ENCODE peak calls at places on chromosomes 12 and 14, in seven cellular contexts. U, O, W, S, Q, M and Z are unnamed samples.

GRCh38 chr12:40970320-40970907 is 217.7 kb upstream of the PDZRN4 start:
- DNase-seq in O (no peak), Q (no peak), S (no peak), U (no peak), W (no peak), M (no peak), Z (peak)

GRCh38 chr12:104680506-104680905 is 223.8 kb downstream of the CHST11 start:
- DNase-seq in Q (no peak), W (no peak), O (peak), M (no peak), S (no peak), U (no peak), Z (peak)

GRCh38 chr14:90272523-90272922 is 16.2 kb downstream of the PSMC1 start:
- DNase-seq in O (no peak), M (no peak), W (no peak), Q (no peak), S (no peak), U (no peak), Z (peak)

GRCh38 chr12:107631715-107632114 is 53.9 kb upstream of the PWP1 start:
- DNase-seq in W (no peak), O (no peak), M (no peak), S (no peak), Q (no peak), U (no peak), Z (no peak)

GRCh38 chr14:54660712-54661111 is 93.8 kb downstream of the SAMD4A start:
- DNase-seq in S (no peak), M (no peak), Q (no peak), W (no peak), O (no peak), U (no peak), Z (no peak)

GRCh38 chr12:49198431-49199155 is 9.7 kb upstream of the TUBA1A start:
- DNase-seq in S (no peak), Q (peak), O (no peak), U (peak), W (peak), M (peak), Z (peak)

GRCh38 chr12:70741266-70741665 is 104.0 kb upstream of the PTPRB start:
- DNase-seq in U (no peak), O (no peak), S (no peak), M (no peak), W (no peak), Q (peak), Z (no peak)

GRCh38 chr14:64800000-64800399 is 79.7 kb downstream of the SPTB start:
- DNase-seq in U (peak), Q (peak), W (peak), S (no peak), M (peak), O (no peak), Z (peak)

GRCh38 chr12:80598004-80598606 is 109.3 kb upstream of the MYF6 start:
- DNase-seq in W (no peak), Q (peak), M (no peak), U (peak), S (no peak), O (no peak), Z (peak)

GRCh38 chr14:51310453-51311074 is 70.5 kb downstream of the TMX1 start:
- DNase-seq in Q (peak), U (peak), S (no peak), M (no peak), O (no peak), W (peak), Z (peak)

GRCh38 chr12:54374555-54375257 is 9.8 kb downstream of the ZNF385A start:
- DNase-seq in O (no peak), S (no peak), M (peak), W (peak), Q (no peak), U (no peak), Z (no peak)

GRCh38 chr14:22848391-22849164 is 12.2 kb downstream of the MMP14 start:
- DNase-seq in W (peak), U (peak), O (no peak), S (no peak), Q (peak), M (no peak), Z (peak)

GRCh38 chr14:105890474-105891220 is 364.3 kb downstream of the TMEM121 start:
- DNase-seq in O (no peak), S (no peak), Q (no peak), M (no peak), U (no peak), W (no peak), Z (no peak)

GRCh38 chr14:53002576-53002975 is 51.7 kb upstream of the FERMT2 start:
- DNase-seq in M (no peak), W (no peak), U (no peak), O (no peak), Q (peak), S (no peak), Z (no peak)

GRCh38 chr14:102503576-102504224 is 5.9 kb downstream of the ANKRD9 start:
- DNase-seq in M (no peak), W (no peak), Q (no peak), U (no peak), O (no peak), S (no peak), Z (peak)

GRCh38 chr12:83954939-83955601 is 957.5 kb downstream of the SLC6A15 start:
- DNase-seq in S (no peak), M (no peak), O (no peak), Q (peak), W (no peak), U (no peak), Z (no peak)

GRCh38 chr14:101077511-101078074 is 174.1 kb upstream of the RTL1 start:
- DNase-seq in M (no peak), W (peak), U (no peak), Q (peak), S (no peak), O (no peak), Z (peak)

GRCh38 chr14:85129907-85130306 is 400.0 kb upstream of the FLRT2 start:
- DNase-seq in W (no peak), M (no peak), S (no peak), Q (no peak), O (no peak), U (no peak), Z (no peak)

GRCh38 chr14:103186894-103187586 is 63.8 kb downstream of the TNFAIP2 start:
- DNase-seq in U (no peak), O (no peak), Q (no peak), S (no peak), W (no peak), M (no peak), Z (no peak)

GRCh38 chr14:79949906-79950305 is 261.4 kb downstream of the DIO2 start:
- DNase-seq in S (no peak), Q (no peak), O (no peak), U (no peak), W (no peak), M (no peak), Z (no peak)

GRCh38 chr12:75994069-75994740 is 37.4 kb downstream of the PHLDA1 start:
- DNase-seq in S (no peak), W (no peak), Q (no peak), M (no peak), O (no peak), U (no peak), Z (no peak)

GRCh38 chr14:93525691-93526451 is 95.1 kb downstream of the UNC79 start:
- DNase-seq in Q (peak), S (no peak), W (no peak), O (no peak), U (peak), M (no peak), Z (no peak)

GRCh38 chr12:76303989-76304460 is 44.2 kb downstream of the BBS10 start:
- DNase-seq in M (no peak), U (no peak), W (no peak), O (peak), S (no peak), Q (no peak), Z (no peak)

GRCh38 chr14:52413729-52414453 is 99.8 kb downstream of the PTGER2 start:
- DNase-seq in M (no peak), S (peak), Q (peak), W (no peak), O (no peak), U (peak), Z (no peak)

GRCh38 chr12:117481470-117481869 is 120.0 kb upstream of the NOS1 start:
- DNase-seq in U (no peak), W (no peak), Q (no peak), M (no peak), S (no peak), O (no peak), Z (no peak)

GRCh38 chr12:107440596-107440995 is 245.0 kb upstream of the PWP1 start:
- DNase-seq in O (no peak), W (no peak), M (no peak), Q (no peak), U (no peak), S (no peak), Z (no peak)

GRCh38 chr12:69511469-69511868 is 41.3 kb downstream of the FRS2 start:
- DNase-seq in S (no peak), O (no peak), Q (no peak), W (no peak), U (no peak), M (no peak), Z (no peak)

GRCh38 chr12:43057561-43057960 is 468.0 kb upstream of the PRICKLE1 start:
- DNase-seq in U (peak), Q (peak), S (no peak), O (no peak), M (no peak), W (peak), Z (no peak)

GRCh38 chr12:64625243-64626077 is 15.2 kb downstream of the RASSF3 start:
- DNase-seq in W (no peak), Q (peak), M (no peak), O (no peak), U (peak), S (peak), Z (peak)

GRCh38 chr12:123268850-123269249 is 2.8 kb downstream of the CDK2AP1 start:
- DNase-seq in S (no peak), W (no peak), M (no peak), O (no peak), Q (no peak), U (no peak), Z (no peak)

GRCh38 chr14:85461432-85462133 is 68.4 kb upstream of the FLRT2 start:
- DNase-seq in Q (no peak), S (no peak), U (no peak), W (no peak), M (no peak), O (no peak), Z (no peak)

GRCh38 chr14:92578511-92578910 is 64.9 kb downstream of the RIN3 start:
- DNase-seq in M (no peak), O (no peak), Q (peak), W (no peak), U (peak), S (no peak), Z (no peak)

GRCh38 chr14:85556263-85556662 is 26.3 kb downstream of the FLRT2 start:
- DNase-seq in S (no peak), U (no peak), W (no peak), Q (no peak), O (no peak), M (no peak), Z (no peak)

GRCh38 chr12:124026755-124027745 is 54.0 kb downstream of the ZNF664 start:
- DNase-seq in Q (no peak), W (no peak), M (no peak), S (no peak), U (peak), O (no peak), Z (peak)

GRCh38 chr14:32667287-32667686 is 271.4 kb upstream of the NPAS3 start:
- DNase-seq in U (no peak), W (no peak), O (no peak), Q (no peak), M (no peak), S (no peak), Z (no peak)